ENCODE peak calls at places on chromosome 13, in five cellular contexts. One of them, this sample, is unnamed.

GRCh38 chr13:114298866-114299265 is 15.4 kb upstream of the CHAMP1 start:
- DNase-seq in bronchial epithelial cell: no peak
- DNase-seq in T-helper 9 cell: no peak
- DNase-seq in nephron progenitor cell: no peak
- DNase-seq in K562: no peak
- DNase-seq in this sample: no peak

GRCh38 chr13:99288069-99288468 is 19.1 kb downstream of the GPR183 start:
- DNase-seq in bronchial epithelial cell: no peak
- DNase-seq in T-helper 9 cell: no peak
- DNase-seq in nephron progenitor cell: no peak
- DNase-seq in K562: no peak
- DNase-seq in this sample: no peak

GRCh38 chr13:36130542-36131214 is 504 bp downstream of the DCLK1 start:
- DNase-seq in bronchial epithelial cell: no peak
- DNase-seq in T-helper 9 cell: no peak
- DNase-seq in nephron progenitor cell: no peak
- DNase-seq in K562: no peak
- DNase-seq in this sample: no peak

GRCh38 chr13:33126909-33127607 is 110.8 kb downstream of the KL start:
- DNase-seq in bronchial epithelial cell: no peak
- DNase-seq in T-helper 9 cell: no peak
- DNase-seq in nephron progenitor cell: no peak
- DNase-seq in K562: no peak
- DNase-seq in this sample: no peak

GRCh38 chr13:105333416-105333815 is 1202.0 kb downstream of the EFNB2 start:
- DNase-seq in bronchial epithelial cell: no peak
- DNase-seq in T-helper 9 cell: no peak
- DNase-seq in nephron progenitor cell: no peak
- DNase-seq in K562: no peak
- DNase-seq in this sample: no peak

GRCh38 chr13:73740681-73741080 is 393.5 kb downstream of the KLF12 start:
- DNase-seq in bronchial epithelial cell: no peak
- DNase-seq in T-helper 9 cell: no peak
- DNase-seq in nephron progenitor cell: no peak
- DNase-seq in K562: no peak
- DNase-seq in this sample: no peak

GRCh38 chr13:82713681-82714405 is 1168.4 kb downstream of the SLITRK1 start:
- DNase-seq in bronchial epithelial cell: no peak
- DNase-seq in T-helper 9 cell: no peak
- DNase-seq in nephron progenitor cell: no peak
- DNase-seq in K562: no peak
- DNase-seq in this sample: peak; percentile 28

GRCh38 chr13:112179995-112180394 is 113.0 kb downstream of the SOX1 start:
- DNase-seq in bronchial epithelial cell: no peak
- DNase-seq in T-helper 9 cell: no peak
- DNase-seq in nephron progenitor cell: no peak
- DNase-seq in K562: no peak
- DNase-seq in this sample: no peak

GRCh38 chr13:24304620-24305019 is 4.8 kb upstream of the C1QTNF9 start:
- DNase-seq in bronchial epithelial cell: no peak
- DNase-seq in T-helper 9 cell: no peak
- DNase-seq in nephron progenitor cell: no peak
- DNase-seq in K562: no peak
- DNase-seq in this sample: no peak

GRCh38 chr13:94343243-94343585 is 136.3 kb downstream of the DCT start:
- DNase-seq in bronchial epithelial cell: no peak
- DNase-seq in T-helper 9 cell: no peak
- DNase-seq in nephron progenitor cell: no peak
- DNase-seq in K562: no peak
- DNase-seq in this sample: no peak

GRCh38 chr13:27425918-27426630 is 1.7 kb downstream of the GTF3A start:
- DNase-seq in bronchial epithelial cell: peak; percentile 90
- DNase-seq in T-helper 9 cell: peak; percentile 69
- DNase-seq in nephron progenitor cell: peak; percentile 40
- DNase-seq in K562: peak; percentile 40
- DNase-seq in this sample: peak; percentile 87

GRCh38 chr13:38366954-38367645 is 17.4 kb downstream of the UFM1 start:
- DNase-seq in bronchial epithelial cell: peak; percentile 90
- DNase-seq in T-helper 9 cell: no peak
- DNase-seq in nephron progenitor cell: no peak
- DNase-seq in K562: no peak
- DNase-seq in this sample: peak; percentile 79

GRCh38 chr13:49908637-49909036 is 27.5 kb downstream of the SPRYD7 start:
- DNase-seq in bronchial epithelial cell: no peak
- DNase-seq in T-helper 9 cell: no peak
- DNase-seq in nephron progenitor cell: no peak
- DNase-seq in K562: no peak
- DNase-seq in this sample: no peak

GRCh38 chr13:106566682-106567420 is 1.1 kb downstream of the ARGLU1 start:
- DNase-seq in bronchial epithelial cell: peak; percentile 46
- DNase-seq in T-helper 9 cell: peak; percentile 14
- DNase-seq in nephron progenitor cell: no peak
- DNase-seq in K562: no peak
- DNase-seq in this sample: peak; percentile 45

GRCh38 chr13:24032674-24033073 is 127.8 kb upstream of the SPATA13 start:
- DNase-seq in bronchial epithelial cell: no peak
- DNase-seq in T-helper 9 cell: no peak
- DNase-seq in nephron progenitor cell: no peak
- DNase-seq in K562: no peak
- DNase-seq in this sample: peak; percentile 38

GRCh38 chr13:114064516-114065140 is 67.8 kb downstream of the RASA3 start:
- DNase-seq in bronchial epithelial cell: no peak
- DNase-seq in T-helper 9 cell: no peak
- DNase-seq in nephron progenitor cell: no peak
- DNase-seq in K562: peak; percentile 19
- DNase-seq in this sample: peak; percentile 20